ENCODE peak calls at places on chromosomes 2 and 18, in four cellular contexts. O is psoas muscle, R is cardiac muscle cell, N is AG04450. E is an unnamed sample.

GRCh38 chr2:17962874-17963273 is 84.4 kb downstream of the KCNS3 start:
- DNase-seq in O (no peak), R (no peak), N (no peak), E (no peak)

GRCh38 chr18:39799010-39799409 is 2156.0 kb upstream of the PIK3C3 start:
- DNase-seq in O (no peak), R (peak; percentile 62), N (no peak), E (no peak)

GRCh38 chr2:205051417-205051816 is 506.1 kb downstream of the PARD3B start:
- DNase-seq in O (no peak), R (peak; percentile 3), N (no peak), E (no peak)

GRCh38 chr2:95393901-95394300 is 8.6 kb upstream of the FAHD2A start:
- DNase-seq in O (no peak), R (no peak), N (no peak), E (peak; percentile 37)

GRCh38 chr2:174835797-174836255 is 71.6 kb upstream of the CHRNA1 start:
- DNase-seq in O (no peak), R (peak; percentile 95), N (peak; percentile 86), E (no peak)

GRCh38 chr2:48482313-48482712 is 47.6 kb upstream of the STON1 start:
- DNase-seq in O (no peak), R (peak; percentile 90), N (peak; percentile 47), E (no peak)

GRCh38 chr2:45930396-45930792 is 278.9 kb downstream of the PRKCE start:
- DNase-seq in O (no peak), R (peak; percentile 54), N (peak; percentile 23), E (no peak)

GRCh38 chr2:10017313-10017941 is 25.9 kb upstream of the KLF11 start:
- DNase-seq in O (no peak), R (no peak), N (no peak), E (peak; percentile 13)

GRCh38 chr2:16151281-16151570 is 210.9 kb downstream of the MYCN start:
- DNase-seq in O (no peak), R (no peak), N (no peak), E (no peak)

GRCh38 chr2:233235977-233236376 is 15.5 kb upstream of the ATG16L1 start:
- DNase-seq in O (no peak), R (no peak), N (no peak), E (no peak)

GRCh38 chr2:158060862-158061435 is 40.7 kb upstream of the UPP2 start:
- DNase-seq in O (no peak), R (peak; percentile 48), N (no peak), E (no peak)

GRCh38 chr18:47968006-47968676 is 37.7 kb upstream of the SMAD2 start:
- DNase-seq in O (no peak), R (peak; percentile 72), N (no peak), E (no peak)

GRCh38 chr2:74464406-74464805 is 776 bp downstream of the MOGS start:
- DNase-seq in O (no peak), R (no peak), N (no peak), E (no peak)

GRCh38 chr2:214311931-214312749 is 98.7 kb upstream of the VWC2L start:
- DNase-seq in O (no peak), R (no peak), N (no peak), E (no peak)

GRCh38 chr18:31563778-31564177 is 27.9 kb upstream of the TTR start:
- DNase-seq in O (no peak), R (peak; percentile 17), N (no peak), E (no peak)

GRCh38 chr18:28831908-28832307 is 655.0 kb upstream of the CDH2 start:
- DNase-seq in O (no peak), R (no peak), N (no peak), E (no peak)

GRCh38 chr18:6413554-6414117 is 1.1 kb downstream of the L3MBTL4 start:
- DNase-seq in O (no peak), R (no peak), N (no peak), E (no peak)

GRCh38 chr18:49920731-49921130 is 107.4 kb upstream of the ACAA2 start:
- DNase-seq in O (no peak), R (no peak), N (no peak), E (no peak)

GRCh38 chr2:9558948-9559381 is 3.3 kb upstream of the ADAM17 start:
- DNase-seq in O (no peak), R (peak; percentile 85), N (peak; percentile 84), E (peak; percentile 54)

GRCh38 chr2:225937625-225938024 is 538.1 kb downstream of the NYAP2 start:
- DNase-seq in O (no peak), R (peak; percentile 49), N (no peak), E (no peak)

GRCh38 chr18:23824704-23825103 is 135.5 kb downstream of the LAMA3 start:
- DNase-seq in O (no peak), R (peak; percentile 32), N (no peak), E (no peak)

GRCh38 chr2:94980406-94980805 is 45.1 kb upstream of the MAL start:
- DNase-seq in O (no peak), R (no peak), N (no peak), E (no peak)

DNA sequence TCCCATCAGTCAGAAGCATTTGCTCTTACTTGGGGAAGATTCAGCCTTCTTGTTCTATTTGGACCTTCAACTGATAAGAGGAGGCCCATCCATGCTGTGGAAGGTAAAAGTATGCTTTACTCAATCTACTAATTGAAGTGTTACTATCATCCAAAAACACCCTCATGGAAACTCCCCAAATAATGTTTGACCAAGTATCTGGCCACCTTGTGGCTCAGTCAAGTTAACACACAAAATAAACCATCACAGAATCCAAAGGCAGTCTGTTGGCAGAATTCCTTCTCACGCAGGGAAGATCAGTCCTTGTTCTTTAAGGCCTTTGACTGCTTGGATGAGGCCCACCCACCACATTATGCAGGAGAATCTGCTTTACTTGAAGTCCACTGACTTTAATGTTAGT is 531.2 kb upstream of the SMIM21 start:
- DNase-seq in O (no peak), R (no peak), N (no peak), E (no peak)
- TF ChIP-seq CTCF in O (no peak), R (no peak), N (no peak), E (no peak)

GRCh38 chr2:43163365-43163715 is 63.1 kb downstream of the ZFP36L2 start:
- DNase-seq in O (no peak), R (no peak), N (no peak), E (no peak)
- H3K27ac ChIP-seq in O (no peak overlapping the region), R (no peak overlapping the region), N (no peak overlapping the region), E (no peak overlapping the region)

GRCh38 chr2:154603682-154604081 is 94.8 kb upstream of the KCNJ3 start:
- DNase-seq in O (no peak), R (no peak), N (no peak), E (no peak)
- TF ChIP-seq CTCF in O (no peak), R (no peak), N (no peak), E (no peak)

DNA sequence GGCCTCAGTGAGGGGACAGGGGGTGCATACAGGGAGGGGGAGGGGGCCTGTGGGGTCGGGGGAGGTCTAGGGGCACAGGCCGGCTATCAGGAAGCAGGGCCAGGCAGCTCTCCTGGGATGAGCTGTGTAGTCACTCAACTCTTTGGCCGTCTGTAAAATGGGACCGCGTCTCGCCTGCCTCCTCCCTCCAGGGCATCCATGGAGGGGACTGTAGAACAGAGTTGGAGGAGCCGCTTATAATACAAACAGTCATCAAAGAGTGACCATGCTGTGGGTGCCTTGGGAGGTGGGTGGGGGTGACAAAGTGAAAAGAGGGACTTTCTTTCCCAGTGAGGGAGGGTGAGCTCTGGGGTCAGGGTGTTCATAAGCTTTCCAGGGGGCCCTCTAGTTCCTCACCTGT is 169.6 kb upstream of the HAAO start:
- DNase-seq in O (no peak), R (no peak), N (no peak), E (no peak)
- H3K27ac ChIP-seq in O (peak overlapping the region; percentile 64), R (no peak overlapping the region), N (no peak overlapping the region), E (peak overlapping the region; percentile 84)

GRCh38 chr2:120764434-120764833 is 28.8 kb downstream of the GLI2 start:
- DNase-seq in O (no peak), R (no peak), N (no peak), E (no peak)

GRCh38 chr2:120762341-120763061 is 26.8 kb downstream of the GLI2 start:
- DNase-seq in O (no peak), R (no peak), N (no peak), E (peak; percentile 55)

GRCh38 chr2:120765031-120765910 is 29.6 kb downstream of the GLI2 start:
- DNase-seq in O (peak; percentile 68), R (peak; percentile 84), N (no peak), E (peak; percentile 23)

GRCh38 chr2:120763516-120763915 is 27.8 kb downstream of the GLI2 start:
- DNase-seq in O (no peak), R (peak; percentile 47), N (no peak), E (peak; percentile 71)

DNA sequence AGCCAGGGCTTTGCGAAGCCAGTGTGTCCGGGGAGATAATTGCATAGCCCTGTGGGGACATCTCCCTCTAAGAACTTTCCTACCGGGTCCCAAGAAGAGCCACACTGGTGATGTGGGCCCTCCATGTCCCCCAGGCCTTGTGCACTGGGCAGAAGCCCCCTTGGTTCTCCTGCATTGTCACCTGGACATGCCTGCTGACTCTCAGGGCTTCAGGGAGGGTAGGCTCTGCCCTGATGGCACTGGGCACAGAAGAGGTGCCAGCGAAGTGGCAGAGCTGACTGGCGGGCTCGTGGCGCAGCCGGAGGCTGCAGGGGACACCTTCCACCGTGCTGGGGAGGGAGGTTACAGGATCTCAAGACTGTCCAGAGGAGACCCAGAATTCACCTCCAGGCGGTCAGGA is 28.3 kb downstream of the GLI2 start:
- DNase-seq in O (no peak), R (no peak), N (no peak), E (peak; percentile 44)
- TF ChIP-seq CTCF in O (no peak), R (no peak), N (no peak), E (no peak)

GRCh38 chr18:2882201-2882600 is 35.4 kb downstream of the EMILIN2 start:
- DNase-seq in O (no peak), R (no peak), N (no peak), E (no peak)

GRCh38 chr18:2881088-2881487 is 34.3 kb downstream of the EMILIN2 start:
- DNase-seq in O (no peak), R (peak; percentile 42), N (no peak), E (no peak)

GRCh38 chr18:2884706-2885285 is 38.0 kb downstream of the EMILIN2 start:
- DNase-seq in O (no peak), R (no peak), N (no peak), E (no peak)

GRCh38 chr18:2881490-2882195 is 34.8 kb downstream of the EMILIN2 start:
- DNase-seq in O (peak; percentile 82), R (peak; percentile 93), N (peak; percentile 78), E (peak; percentile 86)

GRCh38 chr18:2883137-2883671 is 36.4 kb downstream of the EMILIN2 start:
- DNase-seq in O (no peak), R (peak; percentile 41), N (no peak), E (no peak)
- H3K27ac ChIP-seq in O (no peak overlapping the region), R (peak overlapping the region; percentile 74), N (no peak overlapping the region), E (no peak overlapping the region)

DNA sequence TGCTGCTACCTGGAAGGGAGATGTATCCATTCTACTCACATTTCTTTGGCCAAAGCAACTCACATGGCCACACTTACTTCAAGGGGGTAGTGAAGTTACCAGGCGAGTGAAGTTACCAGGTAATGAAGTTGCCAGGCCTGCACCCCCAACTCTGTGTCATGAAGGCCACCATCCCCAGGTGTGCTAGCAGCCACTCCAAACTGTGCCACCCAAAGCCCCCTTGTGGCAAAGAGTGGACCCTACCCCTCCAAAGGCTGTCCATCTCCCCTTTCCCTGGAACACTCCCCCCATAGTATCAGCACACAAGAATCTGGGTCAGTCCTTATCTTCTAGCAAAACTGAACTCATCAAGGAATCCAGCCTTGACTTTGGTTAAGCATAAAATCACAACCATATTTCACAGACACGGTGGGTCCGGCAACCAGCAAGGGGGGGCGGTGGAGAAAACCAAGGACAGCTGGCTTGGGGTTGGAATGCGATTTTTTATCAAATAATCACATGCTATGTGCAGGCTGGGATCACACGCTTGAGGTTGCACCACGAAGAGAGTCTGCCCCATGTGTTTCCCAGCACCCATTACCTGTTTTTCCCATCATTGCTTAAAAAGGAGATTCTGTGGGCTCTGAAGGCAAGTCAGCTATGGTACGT is 60.9 kb downstream of the ZFP36L2 start:
- DNase-seq in O (no peak), R (no peak), N (no peak), E (no peak)
- TF ChIP-seq CTCF in O (no peak), R (peak; percentile 6), N (peak; percentile 30), E (no peak)

E was measured in tibial artery.